ENCODE peak calls at places on chromosomes 7 and 10, in ten cellular contexts. H is adrenal gland, Q is progenitor cell of endocrine pancreas, J is psoas muscle, O is WERI-Rb-1, I is BJ, S is GM20000, E is B cell, L is dorsolateral prefrontal cortex, V is HepG2. C is an unnamed sample.

GRCh38 chr10:79487296-79488194 is 24.8 kb upstream of the EIF5AL1 start:
- DNase-seq in Q (peak), L (no peak), S (peak), J (peak), V (peak), H (peak), O (peak), I (no peak), E (peak), C (peak)

GRCh38 chr10:43892062-43892765 is 243.5 kb upstream of the ZNF32 start:
- DNase-seq in J (no peak), O (no peak), S (no peak), L (no peak), E (no peak), H (no peak), Q (no peak), V (no peak), I (peak), C (no peak)

GRCh38 chr7:94266278-94266677 is 128.4 kb upstream of the COL1A2 start:
- DNase-seq in E (no peak), V (no peak), J (no peak), O (peak), I (no peak), S (no peak), H (no peak), Q (no peak), L (no peak), C (no peak)

GRCh38 chr10:101035314-101035713 is 4.3 kb downstream of the SFXN3 start:
- DNase-seq in I (no peak), O (no peak), V (no peak), E (no peak), H (no peak), Q (no peak), L (no peak), J (no peak), S (no peak), C (no peak)

GRCh38 chr7:135771961-135772638 is 23.5 kb upstream of the FAM180A start:
- DNase-seq in I (no peak), V (no peak), E (no peak), J (no peak), L (no peak), O (no peak), S (no peak), Q (no peak), H (no peak), C (no peak)

GRCh38 chr7:96244244-96244991 is 77.5 kb downstream of the SLC25A13 start:
- DNase-seq in Q (no peak), S (no peak), I (no peak), O (no peak), E (no peak), L (no peak), J (no peak), V (no peak), H (no peak), C (no peak)

GRCh38 chr7:131507592-131508331 is 48.7 kb downstream of the PODXL start:
- DNase-seq in I (no peak), H (peak), J (peak), L (peak), S (peak), Q (peak), O (peak), V (peak), E (peak), C (peak)

GRCh38 chr10:64396105-64396504 is 874.9 kb downstream of the REEP3 start:
- DNase-seq in O (no peak), S (no peak), J (no peak), H (no peak), V (no peak), Q (no peak), E (no peak), L (no peak), I (no peak), C (no peak)

GRCh38 chr7:117012284-117013174 is 59.2 kb downstream of the ST7 start:
- DNase-seq in V (peak), Q (no peak), E (no peak), J (no peak), L (no peak), I (no peak), O (no peak), H (no peak), S (no peak), C (peak)

GRCh38 chr10:132698211-132698751 is 87.7 kb downstream of the NKX6-2 start:
- DNase-seq in V (no peak), L (peak), O (no peak), E (no peak), J (peak), S (no peak), H (no peak), Q (no peak), I (no peak), C (no peak)

GRCh38 chr7:93194368-93194767 is 31.9 kb downstream of the HEPACAM2 start:
- DNase-seq in V (peak), J (no peak), I (no peak), L (no peak), O (no peak), Q (no peak), E (no peak), H (no peak), S (no peak), C (no peak)

GRCh38 chr7:5702876-5703571 is 78.4 kb downstream of the RNF216 start:
- DNase-seq in J (no peak), H (no peak), O (no peak), I (no peak), L (peak), S (no peak), Q (no peak), V (no peak), E (no peak), C (no peak)

GRCh38 chr10:60890811-60891210 is 53.2 kb downstream of the RHOBTB1 start:
- DNase-seq in S (no peak), H (no peak), L (no peak), I (no peak), V (no peak), Q (no peak), O (no peak), E (no peak), J (no peak), C (no peak)

GRCh38 chr7:52794621-52795020 is 240.8 kb upstream of the POM121L12 start:
- DNase-seq in V (no peak), E (no peak), Q (no peak), J (no peak), L (no peak), S (no peak), H (no peak), O (no peak), I (no peak), C (no peak)

GRCh38 chr7:351256-351655 is 61.3 kb downstream of the FOXL3 start:
- DNase-seq in L (no peak), O (no peak), I (no peak), J (peak), H (no peak), S (no peak), E (no peak), Q (no peak), V (no peak), C (no peak)

GRCh38 chr7:11331128-11332102 is 357.7 kb downstream of the PHF14 start:
- DNase-seq in S (no peak), J (no peak), L (no peak), V (no peak), I (no peak), O (no peak), Q (no peak), H (no peak), E (no peak), C (no peak)
- TF ChIP-seq CTCF in S (no peak), J (no peak), L (no peak), V (no peak), I (no peak), O (no peak), Q (no peak), H (no peak), E (no peak), C (no peak)

GRCh38 chr7:110600983-110601382 is 489.9 kb upstream of the LRRN3 start:
- DNase-seq in H (no peak), S (no peak), E (no peak), Q (no peak), J (no peak), I (peak), V (no peak), O (no peak), L (no peak), C (no peak)

GRCh38 chr7:110591341-110591740 is 499.6 kb upstream of the LRRN3 start:
- DNase-seq in H (no peak), J (no peak), Q (no peak), V (no peak), O (peak), I (no peak), L (no peak), S (no peak), E (no peak), C (no peak)

GRCh38 chr7:110590415-110590814 is 500.5 kb upstream of the LRRN3 start:
- DNase-seq in O (peak), Q (no peak), L (no peak), H (no peak), J (no peak), I (no peak), E (no peak), V (no peak), S (no peak), C (no peak)

GRCh38 chr7:110592557-110592956 is 498.4 kb upstream of the LRRN3 start:
- DNase-seq in I (no peak), O (no peak), V (no peak), E (no peak), L (no peak), J (no peak), H (no peak), S (no peak), Q (no peak), C (no peak)

DNA sequence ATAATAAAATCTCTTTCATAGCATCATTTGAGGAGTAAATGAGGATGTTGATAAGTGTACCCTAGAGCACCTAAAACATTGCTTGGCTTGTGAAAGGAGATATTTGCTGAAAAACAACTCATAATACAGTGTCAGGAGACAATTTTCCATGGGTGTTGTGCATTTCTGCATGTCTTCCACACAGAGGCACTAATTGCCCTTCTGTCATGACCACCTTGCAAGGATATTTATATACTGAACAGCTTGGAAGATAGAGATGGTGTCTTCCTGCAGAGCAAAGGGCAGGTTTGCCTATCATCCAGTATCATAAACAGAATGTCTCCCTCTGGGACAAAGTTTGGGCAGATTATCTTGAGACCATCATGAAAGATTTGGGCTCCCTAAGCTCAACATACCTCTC is 495.2 kb upstream of the LRRN3 start:
- DNase-seq in S (no peak), O (peak), E (no peak), I (no peak), J (no peak), L (no peak), V (no peak), Q (no peak), H (no peak), C (no peak)
- TF ChIP-seq CTCF in S (no peak), O (peak), E (no peak), I (no peak), J (no peak), L (no peak), V (no peak), Q (no peak), H (no peak), C (no peak)

DNA sequence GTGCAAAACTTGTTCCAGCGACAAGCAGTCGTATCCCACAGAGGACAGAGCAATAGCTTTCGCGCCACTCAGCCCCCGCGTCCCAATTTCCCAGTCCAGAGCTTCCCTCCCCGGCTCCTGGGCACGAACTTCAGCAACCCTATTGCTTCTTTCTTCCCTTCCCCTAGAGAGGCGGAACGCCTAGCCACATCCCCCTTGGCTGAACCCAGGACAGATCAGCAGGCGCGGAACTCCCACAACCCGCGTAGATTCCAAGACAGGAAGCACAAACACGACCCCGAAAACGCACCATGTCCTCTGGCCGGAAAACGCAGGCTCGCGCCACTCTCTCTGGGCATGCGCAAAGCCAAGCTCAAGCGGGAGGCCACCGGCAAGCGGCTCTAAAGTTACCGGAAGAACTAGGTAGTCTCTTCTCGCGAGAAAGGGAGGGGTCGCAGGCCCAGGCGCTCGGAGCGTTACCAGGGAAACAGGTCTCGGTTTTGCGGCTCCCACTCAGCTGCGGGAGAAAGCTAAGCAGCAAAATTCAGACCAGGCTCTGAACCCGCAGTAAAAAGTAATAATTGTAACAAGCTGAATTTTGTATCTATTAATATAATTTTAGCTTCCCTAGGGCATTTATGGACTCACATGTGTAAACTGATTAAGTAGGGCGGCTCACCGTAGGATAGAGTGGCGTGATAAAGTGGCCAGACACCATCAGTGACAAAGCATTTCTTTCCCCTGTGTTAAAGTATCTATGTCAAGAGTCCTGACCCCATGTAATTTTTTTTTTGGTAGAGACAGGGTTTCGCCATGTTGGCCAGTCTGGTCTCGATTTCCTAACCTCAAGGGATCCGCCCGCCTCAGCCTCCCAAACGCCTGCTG is at the start of gene TMEM209:
- DNase-seq in V (peak), I (peak), O (peak), L (peak), E (peak), S (peak), H (peak), J (peak), Q (peak), C (peak)
- TF ChIP-seq CTCF in V (no peak), I (no peak), O (no peak), L (peak), E (no peak), S (no peak), H (no peak), J (no peak), Q (no peak), C (no peak)

GRCh38 chr7:149072438-149072775 is 18.1 kb downstream of the ZNF786 start:
- DNase-seq in S (no peak), E (no peak), V (no peak), H (no peak), I (no peak), O (no peak), Q (no peak), J (no peak), L (no peak), C (no peak)

GRCh38 chr7:149081914-149082313 is 8.6 kb downstream of the ZNF786 start:
- DNase-seq in O (no peak), H (no peak), Q (no peak), S (no peak), E (no peak), V (no peak), I (no peak), L (no peak), J (no peak), C (no peak)

GRCh38 chr7:149075286-149075685 is 15.2 kb downstream of the ZNF786 start:
- DNase-seq in V (no peak), Q (no peak), S (no peak), H (no peak), J (no peak), O (no peak), L (no peak), E (no peak), I (no peak), C (no peak)

GRCh38 chr7:149074116-149074885 is 16.2 kb downstream of the ZNF786 start:
- DNase-seq in E (no peak), Q (no peak), H (no peak), J (no peak), V (no peak), I (no peak), S (no peak), O (no peak), L (no peak), C (no peak)

DNA sequence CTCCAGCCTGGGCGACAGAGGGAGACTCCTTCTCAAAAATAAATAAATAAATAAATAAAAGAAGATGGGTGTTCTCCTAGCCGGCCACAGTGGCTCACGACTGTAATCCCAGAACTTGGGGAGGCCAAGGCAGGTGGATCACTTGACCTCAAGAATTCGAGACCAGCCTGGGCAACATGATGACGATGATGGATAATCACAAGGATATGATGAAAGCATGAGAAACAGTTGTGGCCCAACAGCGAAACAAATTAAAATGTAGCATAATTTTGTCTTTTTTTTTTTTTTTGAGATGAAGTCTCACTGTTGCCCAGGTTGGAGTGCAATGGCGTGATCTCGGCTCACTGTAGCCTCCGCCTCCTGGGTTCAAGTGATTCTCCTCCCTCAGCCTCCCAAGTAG is 12.9 kb downstream of the ZNF786 start:
- DNase-seq in E (no peak), I (no peak), L (no peak), H (no peak), V (no peak), O (no peak), S (no peak), Q (no peak), J (no peak), C (no peak)
- TF ChIP-seq CTCF in E (no peak), I (no peak), L (no peak), H (no peak), V (no peak), O (no peak), S (no peak), Q (no peak), J (no peak), C (no peak)

DNA sequence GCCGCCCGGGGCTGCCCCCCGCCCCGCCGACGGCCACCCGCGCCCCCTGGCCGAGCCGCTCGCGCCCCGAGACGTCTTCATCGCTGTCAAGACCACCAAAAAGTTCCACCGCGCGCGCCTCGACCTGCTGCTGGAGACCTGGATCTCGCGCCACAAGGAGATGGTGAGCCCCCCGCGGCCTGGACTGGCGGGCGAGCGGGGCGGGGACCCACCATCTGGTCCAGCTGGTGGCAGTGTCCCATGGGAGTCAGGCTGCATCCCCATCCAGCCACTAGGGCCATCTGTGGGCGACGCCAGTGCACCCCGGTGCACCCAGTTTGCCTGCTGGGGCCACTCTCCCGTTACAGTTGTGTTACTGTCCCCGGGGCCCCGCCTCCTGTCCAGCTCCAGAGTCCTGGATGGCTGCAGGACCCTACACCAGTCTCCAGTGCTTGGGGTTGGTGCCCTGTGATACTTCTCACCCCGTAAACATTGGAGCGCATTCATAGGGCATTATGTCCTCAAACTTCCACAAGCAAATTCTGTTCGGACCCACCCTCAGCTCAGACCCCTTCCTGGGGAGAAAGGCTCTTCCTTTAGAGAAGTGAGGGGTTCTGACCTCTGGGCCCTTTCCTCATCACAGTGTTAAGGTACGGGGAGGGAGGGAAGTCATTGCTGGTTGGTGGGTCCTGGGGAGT is 695 bp downstream of the LFNG start:
- DNase-seq in I (no peak), Q (no peak), J (no peak), E (no peak), H (no peak), S (peak), V (no peak), O (peak), L (no peak), C (no peak)
- TF ChIP-seq CTCF in I (peak), Q (peak), J (no peak), E (no peak), H (peak), S (no peak), V (peak), O (peak), L (peak), C (no peak)

GRCh38 chr10:29535012-29535777 is 99.6 kb downstream of the SVIL start:
- DNase-seq in I (peak), S (no peak), V (peak), Q (peak), L (no peak), E (no peak), J (no peak), O (peak), H (peak), C (no peak)
- TF ChIP-seq CTCF in I (peak), S (no peak), V (peak), Q (peak), L (peak), E (no peak), J (peak), O (peak), H (peak), C (peak)

DNA sequence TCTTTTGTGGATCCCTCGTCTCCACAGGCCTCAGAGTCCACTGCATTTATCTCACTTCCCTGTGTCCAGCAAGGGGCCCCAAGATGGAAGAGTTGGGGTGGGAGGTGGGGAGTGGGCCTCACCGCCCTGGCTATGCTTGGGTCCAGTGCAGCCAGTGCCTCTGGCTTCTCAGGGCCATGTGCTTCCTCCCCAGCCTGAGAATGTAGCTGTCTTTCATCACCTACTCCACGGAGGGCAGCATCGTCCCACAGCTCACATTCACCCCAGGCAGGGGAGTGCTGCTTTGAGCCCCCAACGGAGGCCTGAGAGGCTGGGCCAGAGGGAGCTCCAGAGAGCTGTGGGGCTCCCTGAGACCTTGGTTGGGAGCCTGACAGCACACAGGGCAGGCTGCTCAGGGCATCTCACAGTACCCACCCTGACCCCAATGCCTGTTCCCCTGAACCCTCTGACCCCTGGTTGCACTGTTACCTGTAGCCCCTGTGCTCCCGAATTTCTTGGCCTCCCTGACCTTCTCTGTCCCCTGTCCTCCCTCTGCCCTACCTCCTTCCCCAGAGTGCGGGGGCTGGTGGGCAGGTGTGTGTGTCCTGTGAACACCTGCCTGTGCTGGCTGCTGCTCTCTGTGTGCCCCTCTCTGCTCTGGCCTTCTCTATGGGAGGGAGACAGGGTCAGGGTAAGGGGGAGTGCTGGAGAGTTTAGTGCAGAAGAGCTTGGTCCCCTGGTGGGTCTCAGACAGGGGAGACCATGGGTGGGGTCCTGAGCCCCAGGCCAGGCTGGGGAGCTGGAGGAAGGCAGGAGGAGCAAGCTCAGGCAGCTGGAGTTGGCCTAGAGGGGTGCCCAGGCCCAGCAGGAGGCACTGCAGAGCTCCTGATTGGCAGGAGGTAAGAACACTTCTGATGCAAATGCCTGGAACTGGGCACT is 19.6 kb upstream of the ZNF488 start:
- DNase-seq in Q (no peak), H (no peak), O (no peak), I (no peak), E (no peak), S (no peak), L (no peak), J (no peak), V (no peak), C (no peak)
- TF ChIP-seq CTCF in Q (no peak), H (no peak), O (peak), I (no peak), E (no peak), S (no peak), L (no peak), J (no peak), V (peak), C (no peak)

GRCh38 chr10:1520909-1521565 is 216.3 kb downstream of the ADARB2 start:
- DNase-seq in L (no peak), O (no peak), S (no peak), J (peak), H (no peak), V (no peak), Q (no peak), E (no peak), I (no peak), C (no peak)
- TF ChIP-seq CTCF in L (no peak), O (no peak), S (no peak), J (no peak), H (no peak), V (no peak), Q (no peak), E (no peak), I (no peak), C (no peak)

GRCh38 chr10:126520918-126521317 is 132.6 kb upstream of the ADAM12 start:
- DNase-seq in S (no peak), V (no peak), J (no peak), Q (no peak), E (no peak), I (no peak), L (no peak), O (no peak), H (no peak), C (no peak)
- TF ChIP-seq CTCF in S (no peak), V (no peak), J (no peak), Q (no peak), E (no peak), I (no peak), L (no peak), O (no peak), H (no peak), C (no peak)

C was measured in GM10248.